ENCODE peak calls at places on chromosomes 6 and 20, in seven cellular contexts. One of them, this sample, is unnamed.
A peak's percentile ranks its signal among the peaks of the same experiment; 100 is the strongest.

GRCh38 chr6:155314773-155315515 is 660 bp upstream of the TFB1M start:
- DNase-seq in HL-60: peak; percentile 91
- DNase-seq in IMR-90: peak; percentile 79
- DNase-seq in BJ: peak; percentile 37
- DNase-seq in fibroblast of villous mesenchyme: peak; percentile 91
- DNase-seq in HFFc6: peak; percentile 92
- DNase-seq in progenitor cell of endocrine pancreas: no peak
- DNase-seq in this sample: no peak

GRCh38 chr20:37226889-37227288 is 34.7 kb downstream of the GHRH start:
- DNase-seq in HL-60: no peak
- DNase-seq in IMR-90: peak; percentile 21
- DNase-seq in BJ: no peak
- DNase-seq in fibroblast of villous mesenchyme: peak; percentile 65
- DNase-seq in HFFc6: no peak
- DNase-seq in progenitor cell of endocrine pancreas: no peak
- DNase-seq in this sample: no peak

GRCh38 chr6:149566372-149567193 is at the start of gene GINM1:
- DNase-seq in HL-60: peak; percentile 53
- DNase-seq in IMR-90: peak; percentile 15
- DNase-seq in BJ: no peak
- DNase-seq in fibroblast of villous mesenchyme: peak; percentile 29
- DNase-seq in HFFc6: peak; percentile 16
- DNase-seq in progenitor cell of endocrine pancreas: peak; percentile 49
- DNase-seq in this sample: peak; percentile 77

GRCh38 chr6:154923199-154923869 is 71.8 kb upstream of the TIAM2 start:
- DNase-seq in HL-60: no peak
- DNase-seq in IMR-90: no peak
- DNase-seq in BJ: no peak
- DNase-seq in fibroblast of villous mesenchyme: peak; percentile 14
- DNase-seq in HFFc6: no peak
- DNase-seq in progenitor cell of endocrine pancreas: no peak
- DNase-seq in this sample: no peak

GRCh38 chr6:117494283-117494682 is 11.8 kb downstream of the DCBLD1 start:
- DNase-seq in HL-60: no peak
- DNase-seq in IMR-90: no peak
- DNase-seq in BJ: no peak
- DNase-seq in fibroblast of villous mesenchyme: peak; percentile 56
- DNase-seq in HFFc6: no peak
- DNase-seq in progenitor cell of endocrine pancreas: no peak
- DNase-seq in this sample: no peak

GRCh38 chr6:10800810-10801209 is 37.5 kb downstream of the MAK start:
- DNase-seq in HL-60: no peak
- DNase-seq in IMR-90: peak; percentile 60
- DNase-seq in BJ: no peak
- DNase-seq in fibroblast of villous mesenchyme: peak; percentile 28
- DNase-seq in HFFc6: peak; percentile 11
- DNase-seq in progenitor cell of endocrine pancreas: no peak
- DNase-seq in this sample: no peak

GRCh38 chr20:45995213-45996097 is 13.3 kb upstream of the MMP9 start:
- DNase-seq in HL-60: no peak
- DNase-seq in IMR-90: no peak
- DNase-seq in BJ: no peak
- DNase-seq in fibroblast of villous mesenchyme: no peak
- DNase-seq in HFFc6: no peak
- DNase-seq in progenitor cell of endocrine pancreas: no peak
- DNase-seq in this sample: no peak

GRCh38 chr20:23270427-23270911 is 80.1 kb upstream of the NXT1 start:
- DNase-seq in HL-60: no peak
- DNase-seq in IMR-90: peak; percentile 90
- DNase-seq in BJ: no peak
- DNase-seq in fibroblast of villous mesenchyme: peak; percentile 71
- DNase-seq in HFFc6: no peak
- DNase-seq in progenitor cell of endocrine pancreas: no peak
- DNase-seq in this sample: no peak

GRCh38 chr6:154410619-154411044 is 54.0 kb upstream of the IPCEF1 start:
- DNase-seq in HL-60: no peak
- DNase-seq in IMR-90: peak; percentile 97
- DNase-seq in BJ: peak; percentile 97
- DNase-seq in fibroblast of villous mesenchyme: peak; percentile 95
- DNase-seq in HFFc6: peak; percentile 98
- DNase-seq in progenitor cell of endocrine pancreas: no peak
- DNase-seq in this sample: no peak

GRCh38 chr6:39209360-39209811 is 19.9 kb downstream of the KCNK5 start:
- DNase-seq in HL-60: peak; percentile 85
- DNase-seq in IMR-90: no peak
- DNase-seq in BJ: no peak
- DNase-seq in fibroblast of villous mesenchyme: no peak
- DNase-seq in HFFc6: no peak
- DNase-seq in progenitor cell of endocrine pancreas: no peak
- DNase-seq in this sample: no peak

GRCh38 chr20:14470231-14470894 is 133.0 kb upstream of the FLRT3 start:
- DNase-seq in HL-60: no peak
- DNase-seq in IMR-90: no peak
- DNase-seq in BJ: no peak
- DNase-seq in fibroblast of villous mesenchyme: no peak
- DNase-seq in HFFc6: no peak
- DNase-seq in progenitor cell of endocrine pancreas: no peak
- DNase-seq in this sample: no peak

GRCh38 chr6:130655586-130655985 is 171.6 kb upstream of the SMLR1 start:
- DNase-seq in HL-60: no peak
- DNase-seq in IMR-90: peak; percentile 11
- DNase-seq in BJ: no peak
- DNase-seq in fibroblast of villous mesenchyme: peak; percentile 83
- DNase-seq in HFFc6: peak; percentile 63
- DNase-seq in progenitor cell of endocrine pancreas: no peak
- DNase-seq in this sample: no peak

GRCh38 chr6:129359811-129360787 is 349.9 kb downstream of the ARHGAP18 start:
- DNase-seq in HL-60: no peak
- DNase-seq in IMR-90: no peak
- DNase-seq in BJ: peak; percentile 37
- DNase-seq in fibroblast of villous mesenchyme: peak; percentile 17
- DNase-seq in HFFc6: peak; percentile 17
- DNase-seq in progenitor cell of endocrine pancreas: no peak
- DNase-seq in this sample: no peak

GRCh38 chr20:30168025-30168799 is 1089.3 kb upstream of the DEFB115 start:
- DNase-seq in HL-60: no peak
- DNase-seq in IMR-90: no peak
- DNase-seq in BJ: no peak
- DNase-seq in fibroblast of villous mesenchyme: peak; percentile 0
- DNase-seq in HFFc6: no peak
- DNase-seq in progenitor cell of endocrine pancreas: no peak
- DNase-seq in this sample: no peak

GRCh38 chr6:390914-391558 is 516 bp upstream of the IRF4 start:
- DNase-seq in HL-60: no peak
- DNase-seq in IMR-90: no peak
- DNase-seq in BJ: peak; percentile 2
- DNase-seq in fibroblast of villous mesenchyme: no peak
- DNase-seq in HFFc6: peak; percentile 28
- DNase-seq in progenitor cell of endocrine pancreas: no peak
- DNase-seq in this sample: no peak

GRCh38 chr20:4830212-4830607 is 108.5 kb downstream of the PRND start:
- DNase-seq in HL-60: no peak
- DNase-seq in IMR-90: no peak
- DNase-seq in BJ: no peak
- DNase-seq in fibroblast of villous mesenchyme: no peak
- DNase-seq in HFFc6: no peak
- DNase-seq in progenitor cell of endocrine pancreas: no peak
- DNase-seq in this sample: no peak

GRCh38 chr6:43851204-43851855 is 81.3 kb downstream of the VEGFA start:
- DNase-seq in HL-60: no peak
- DNase-seq in IMR-90: peak; percentile 73
- DNase-seq in BJ: peak; percentile 64
- DNase-seq in fibroblast of villous mesenchyme: peak; percentile 77
- DNase-seq in HFFc6: peak; percentile 79
- DNase-seq in progenitor cell of endocrine pancreas: no peak
- DNase-seq in this sample: no peak

GRCh38 chr20:58362970-58363369 is 26.1 kb upstream of the VAPB start:
- DNase-seq in HL-60: no peak
- DNase-seq in IMR-90: no peak
- DNase-seq in BJ: no peak
- DNase-seq in fibroblast of villous mesenchyme: no peak
- DNase-seq in HFFc6: no peak
- DNase-seq in progenitor cell of endocrine pancreas: no peak
- DNase-seq in this sample: no peak
- TF ChIP-seq CTCF in HL-60: no peak
- TF ChIP-seq CTCF in IMR-90: no peak
- TF ChIP-seq CTCF in BJ: no peak
- TF ChIP-seq CTCF in fibroblast of villous mesenchyme: no peak
- TF ChIP-seq CTCF in HFFc6: no peak
- TF ChIP-seq CTCF in progenitor cell of endocrine pancreas: no peak
- TF ChIP-seq CTCF in this sample: no peak

GRCh38 chr6:29679962-29680361 is 990 bp downstream of the ZFP57 start:
- DNase-seq in HL-60: no peak
- DNase-seq in IMR-90: no peak
- DNase-seq in BJ: no peak
- DNase-seq in fibroblast of villous mesenchyme: no peak
- DNase-seq in HFFc6: no peak
- DNase-seq in progenitor cell of endocrine pancreas: no peak
- DNase-seq in this sample: no peak

GRCh38 chr6:29680416-29680815 is 536 bp downstream of the ZFP57 start:
- DNase-seq in HL-60: no peak
- DNase-seq in IMR-90: no peak
- DNase-seq in BJ: no peak
- DNase-seq in fibroblast of villous mesenchyme: no peak
- DNase-seq in HFFc6: no peak
- DNase-seq in progenitor cell of endocrine pancreas: no peak
- DNase-seq in this sample: no peak

GRCh38 chr6:29681811-29682210 is 859 bp upstream of the ZFP57 start:
- DNase-seq in HL-60: no peak
- DNase-seq in IMR-90: no peak
- DNase-seq in BJ: no peak
- DNase-seq in fibroblast of villous mesenchyme: no peak
- DNase-seq in HFFc6: no peak
- DNase-seq in progenitor cell of endocrine pancreas: no peak
- DNase-seq in this sample: no peak

GRCh38 chr6:29680904-29681303 is at the start of gene ZFP57:
- DNase-seq in HL-60: no peak
- DNase-seq in IMR-90: no peak
- DNase-seq in BJ: no peak
- DNase-seq in fibroblast of villous mesenchyme: no peak
- DNase-seq in HFFc6: no peak
- DNase-seq in progenitor cell of endocrine pancreas: no peak
- DNase-seq in this sample: no peak

GRCh38 chr6:29685718-29686326 is 4.9 kb upstream of the ZFP57 start:
- DNase-seq in HL-60: no peak
- DNase-seq in IMR-90: no peak
- DNase-seq in BJ: no peak
- DNase-seq in fibroblast of villous mesenchyme: no peak
- DNase-seq in HFFc6: no peak
- DNase-seq in progenitor cell of endocrine pancreas: no peak
- DNase-seq in this sample: no peak
- TF ChIP-seq CTCF in HL-60: no peak
- TF ChIP-seq CTCF in IMR-90: no peak
- TF ChIP-seq CTCF in BJ: no peak
- TF ChIP-seq CTCF in fibroblast of villous mesenchyme: no peak
- TF ChIP-seq CTCF in HFFc6: peak; percentile 44
- TF ChIP-seq CTCF in progenitor cell of endocrine pancreas: peak; percentile 16
- TF ChIP-seq CTCF in this sample: no peak

GRCh38 chr6:139117734-139118133 is 17.1 kb upstream of the HECA start:
- DNase-seq in HL-60: no peak
- DNase-seq in IMR-90: no peak
- DNase-seq in BJ: no peak
- DNase-seq in fibroblast of villous mesenchyme: peak; percentile 25
- DNase-seq in HFFc6: peak; percentile 10
- DNase-seq in progenitor cell of endocrine pancreas: no peak
- DNase-seq in this sample: no peak
- TF ChIP-seq CTCF in HL-60: no peak
- TF ChIP-seq CTCF in IMR-90: peak; percentile 8
- TF ChIP-seq CTCF in BJ: peak; percentile 5
- TF ChIP-seq CTCF in fibroblast of villous mesenchyme: no peak
- TF ChIP-seq CTCF in HFFc6: peak; percentile 71
- TF ChIP-seq CTCF in progenitor cell of endocrine pancreas: no peak
- TF ChIP-seq CTCF in this sample: no peak

DNA sequence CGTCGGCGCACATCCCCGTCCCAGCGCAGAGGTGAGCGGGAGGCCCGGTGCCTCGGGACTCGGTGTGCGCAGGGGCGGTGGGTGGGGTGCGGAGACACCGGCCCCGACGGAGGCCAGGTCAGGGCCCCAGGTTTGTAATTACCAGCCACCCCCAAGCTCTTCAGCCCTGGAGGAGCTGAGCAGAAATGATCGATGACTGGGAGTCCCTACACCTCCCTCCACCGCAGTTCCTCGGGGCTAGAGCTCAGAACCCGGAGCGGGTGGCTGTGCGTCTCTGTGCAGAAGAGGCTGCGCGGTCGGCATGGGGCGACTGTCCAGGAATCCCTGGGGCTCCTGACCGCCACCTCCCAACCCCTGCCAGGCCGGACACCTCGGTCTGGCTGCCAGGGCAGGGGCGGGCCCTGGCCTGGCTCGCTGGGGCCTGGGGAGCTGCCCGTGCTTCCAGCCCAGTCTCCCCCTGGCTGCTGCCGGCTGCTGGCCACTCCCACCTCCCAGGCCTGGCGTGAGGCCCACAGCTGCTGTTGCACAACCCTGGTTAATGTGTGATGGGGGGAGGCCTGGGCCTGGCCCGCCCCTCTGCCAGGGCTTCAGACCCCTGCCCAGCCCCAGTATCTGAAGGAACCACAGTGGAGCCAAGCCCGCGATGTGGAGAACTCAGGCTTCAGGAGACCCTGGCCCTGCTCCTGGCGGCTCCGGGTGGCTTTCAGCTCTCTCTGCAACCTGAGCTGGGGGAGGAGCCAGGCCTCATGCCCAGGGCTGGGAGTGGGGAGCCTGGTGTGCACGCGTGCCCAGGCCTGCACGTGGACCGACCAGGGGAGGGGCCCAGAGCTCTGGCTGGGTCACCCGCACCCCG is 1.2 kb downstream of the SLC2A4RG start:
- DNase-seq in HL-60: peak; percentile 91
- DNase-seq in IMR-90: peak; percentile 86
- DNase-seq in BJ: peak; percentile 52
- DNase-seq in fibroblast of villous mesenchyme: peak; percentile 94
- DNase-seq in HFFc6: peak; percentile 86
- DNase-seq in progenitor cell of endocrine pancreas: peak; percentile 76
- DNase-seq in this sample: peak; percentile 88
- TF ChIP-seq CTCF in HL-60: no peak
- TF ChIP-seq CTCF in IMR-90: peak; percentile 21
- TF ChIP-seq CTCF in BJ: peak; percentile 38
- TF ChIP-seq CTCF in fibroblast of villous mesenchyme: peak; percentile 26
- TF ChIP-seq CTCF in HFFc6: peak; percentile 31
- TF ChIP-seq CTCF in progenitor cell of endocrine pancreas: peak; percentile 3
- TF ChIP-seq CTCF in this sample: no peak